ENCODE peak calls at places on chromosomes 12 and 14, in seven cellular contexts. E is A549, M is stomach, V is transverse colon, R is K562, Z is HepG2, B is tibial nerve. L is an unnamed sample.

GRCh38 chr12:52884526-52885293 is 20.2 kb downstream of the KRT8 start:
- DNase-seq in Z (peak), V (peak), M (peak), B (peak), R (peak), E (peak), L (peak)

GRCh38 chr12:69658203-69658602 is 40.9 kb downstream of the BEST3 start:
- DNase-seq in B (no peak), V (no peak), R (no peak), M (no peak), Z (no peak), E (no peak), L (no peak)

GRCh38 chr12:93684716-93685115 is 7.5 kb downstream of the CRADD start:
- DNase-seq in B (no peak), M (no peak), V (no peak), E (no peak), R (no peak), Z (no peak), L (no peak)

GRCh38 chr12:22121224-22121623 is 75.2 kb downstream of the CMAS start:
- DNase-seq in M (no peak), B (no peak), E (peak), V (peak), R (no peak), Z (peak), L (no peak)

GRCh38 chr14:102573591-102574046 is 18.8 kb upstream of the RCOR1 start:
- DNase-seq in Z (no peak), B (no peak), V (no peak), M (no peak), R (no peak), E (no peak), L (no peak)

GRCh38 chr12:7289743-7290142 is 14.1 kb upstream of the ACSM4 start:
- DNase-seq in E (peak), R (no peak), B (no peak), M (no peak), V (no peak), Z (no peak), L (no peak)

GRCh38 chr12:19482551-19483109 is 43.3 kb downstream of the AEBP2 start:
- DNase-seq in V (no peak), B (no peak), M (no peak), R (no peak), Z (no peak), E (no peak), L (no peak)

GRCh38 chr12:130764475-130765185 is 48.5 kb upstream of the RIMBP2 start:
- DNase-seq in B (no peak), E (peak), M (no peak), Z (no peak), R (peak), V (no peak), L (no peak)

GRCh38 chr12:64810831-64811230 is 13.6 kb upstream of the TBC1D30 start:
- DNase-seq in R (no peak), E (peak), B (no peak), V (no peak), Z (no peak), M (no peak), L (no peak)

GRCh38 chr12:120654656-120655055 is 14.2 kb downstream of the CABP1 start:
- DNase-seq in B (no peak), E (no peak), R (no peak), Z (no peak), V (peak), M (no peak), L (peak)

GRCh38 chr14:51597511-51597920 is 54.2 kb upstream of the FRMD6 start:
- DNase-seq in V (no peak), R (no peak), E (no peak), Z (no peak), M (no peak), B (no peak), L (no peak)

GRCh38 chr12:31117203-31118011 is 43.7 kb downstream of the DDX11 start:
- DNase-seq in Z (peak), R (peak), V (peak), E (peak), M (peak), B (no peak), L (peak)

GRCh38 chr12:106769078-106769477 is 5.4 kb upstream of the RIC8B start:
- DNase-seq in B (no peak), V (no peak), Z (peak), E (peak), M (no peak), R (no peak), L (no peak)

GRCh38 chr14:54854181-54854580 is 48.4 kb downstream of the GCH1 start:
- DNase-seq in B (no peak), V (no peak), R (no peak), Z (no peak), M (no peak), E (no peak), L (no peak)

GRCh38 chr14:71290960-71291466 is 383.8 kb downstream of the PCNX1 start:
- DNase-seq in Z (peak), B (no peak), R (no peak), V (peak), E (peak), M (no peak), L (no peak)

GRCh38 chr14:68995731-68996130 is 16.6 kb upstream of the ACTN1 start:
- DNase-seq in E (no peak), V (no peak), R (no peak), M (no peak), B (no peak), Z (no peak), L (no peak)

GRCh38 chr12:57479376-57480115 is at the start of gene ARHGAP9:
- DNase-seq in Z (no peak), E (no peak), R (no peak), V (no peak), M (no peak), B (no peak), L (no peak)

DNA sequence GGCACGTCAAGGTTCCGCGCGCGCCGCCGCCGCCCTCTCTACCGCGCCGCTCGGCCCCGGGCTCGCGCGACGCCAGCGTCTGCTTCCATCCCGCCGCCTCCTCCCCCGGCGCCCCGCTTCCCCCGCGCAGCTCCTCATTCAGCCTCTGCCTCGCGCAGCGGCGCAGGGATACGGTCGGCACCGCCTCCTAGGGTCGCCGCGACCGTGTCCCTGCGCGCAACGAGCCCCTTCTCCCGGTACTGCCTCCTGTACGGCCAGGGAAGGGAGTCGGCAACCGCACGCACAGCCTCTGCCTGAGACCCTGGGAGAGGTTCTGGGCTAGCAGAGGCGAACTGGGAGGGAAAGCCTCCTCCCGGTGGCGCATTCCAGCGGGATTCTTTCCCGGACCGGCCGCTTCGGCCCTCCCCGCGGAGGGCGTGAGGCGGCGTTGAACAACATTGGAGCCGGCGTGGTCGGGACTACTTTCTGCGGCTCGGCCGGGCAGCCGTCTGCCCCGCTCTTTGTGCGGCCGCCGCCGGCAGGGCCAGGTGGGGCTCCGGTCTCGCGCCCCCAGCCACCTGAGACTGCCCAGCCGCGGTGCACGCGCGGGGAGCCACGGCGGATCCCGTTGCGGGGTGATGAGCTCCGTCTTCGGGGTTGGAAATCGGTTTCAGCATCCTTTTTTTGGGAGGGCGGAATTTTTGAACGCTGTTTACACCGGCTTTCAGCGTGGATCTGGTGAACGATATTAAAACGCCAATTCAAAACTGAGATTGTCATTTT is at the start of gene LRP6:
- DNase-seq in V (peak), M (peak), Z (peak), E (peak), R (peak), B (peak), L (peak)
- TF ChIP-seq EP300 in V (no peak), M (no peak), Z (no peak), E (no peak), R (no peak), B (peak), L (no peak)

DNA sequence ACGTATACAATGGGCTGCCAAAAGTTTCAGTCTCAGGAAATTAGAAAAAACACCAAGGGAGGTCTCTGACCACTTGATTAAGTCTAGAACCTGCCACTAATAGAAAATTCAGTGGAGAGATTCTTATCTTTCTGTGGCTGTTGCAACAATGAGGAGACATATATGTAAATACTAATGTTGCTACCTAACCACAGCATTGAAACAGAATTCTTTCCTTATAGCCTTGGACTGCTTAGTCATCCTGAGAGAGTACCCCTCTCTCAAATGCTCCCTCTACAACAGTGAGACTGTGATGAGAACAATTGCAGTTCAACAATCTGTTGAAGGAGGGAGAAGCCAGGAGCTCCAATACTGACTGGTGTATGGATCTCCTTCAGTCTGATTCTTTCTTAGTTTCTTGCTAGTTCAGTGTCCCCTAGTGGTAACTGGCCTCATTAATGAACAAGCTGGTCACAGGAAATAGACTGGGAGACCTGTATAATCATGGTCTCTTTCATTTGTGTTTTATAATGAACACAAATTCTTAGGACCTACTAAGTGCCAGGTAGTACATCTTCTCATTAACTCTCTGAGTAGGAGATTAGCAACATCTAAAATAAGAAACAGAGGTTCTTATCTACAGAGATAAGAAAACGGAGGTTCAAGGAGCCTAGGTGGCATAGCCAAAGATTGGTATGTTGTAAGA is 164.5 kb downstream of the SLC38A4 start:
- DNase-seq in B (no peak), M (no peak), V (no peak), E (peak), R (no peak), Z (peak), L (no peak)
- H3K27ac ChIP-seq in B (peak), M (no peak), V (peak), E (peak), R (no peak), Z (peak), L (no peak)

GRCh38 chr12:630656-631632 is 32.3 kb downstream of the NINJ2 start:
- DNase-seq in M (peak), R (no peak), V (peak), E (no peak), Z (no peak), B (no peak), L (no peak)
- TF ChIP-seq POLR2A in M (no peak), R (no peak), V (peak), E (no peak), Z (no peak), B (peak), L (no peak)

DNA sequence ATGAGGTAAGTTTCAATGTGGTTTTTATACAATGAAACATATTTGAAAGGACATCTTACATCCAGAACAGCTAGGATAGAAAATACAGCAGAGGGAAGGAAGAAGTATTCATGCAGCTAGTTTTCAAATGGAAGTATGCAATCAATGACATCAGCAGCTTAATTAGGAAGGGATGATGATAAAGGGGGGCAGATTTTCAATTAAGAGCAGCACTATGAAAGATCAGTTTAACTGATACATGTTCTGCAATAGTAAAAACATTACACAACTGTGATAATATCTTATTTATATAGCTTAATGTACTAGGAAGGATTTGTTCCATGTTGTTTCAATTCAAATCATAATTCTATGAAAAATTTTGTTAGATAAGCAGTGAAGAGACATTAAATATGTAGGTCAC is 97.6 kb upstream of the KRAS start:
- DNase-seq in E (no peak), Z (no peak), R (no peak), B (no peak), M (no peak), V (no peak), L (no peak)
- TF ChIP-seq EP300 in E (no peak), Z (no peak), R (no peak), B (no peak), M (no peak), V (no peak), L (no peak)

DNA sequence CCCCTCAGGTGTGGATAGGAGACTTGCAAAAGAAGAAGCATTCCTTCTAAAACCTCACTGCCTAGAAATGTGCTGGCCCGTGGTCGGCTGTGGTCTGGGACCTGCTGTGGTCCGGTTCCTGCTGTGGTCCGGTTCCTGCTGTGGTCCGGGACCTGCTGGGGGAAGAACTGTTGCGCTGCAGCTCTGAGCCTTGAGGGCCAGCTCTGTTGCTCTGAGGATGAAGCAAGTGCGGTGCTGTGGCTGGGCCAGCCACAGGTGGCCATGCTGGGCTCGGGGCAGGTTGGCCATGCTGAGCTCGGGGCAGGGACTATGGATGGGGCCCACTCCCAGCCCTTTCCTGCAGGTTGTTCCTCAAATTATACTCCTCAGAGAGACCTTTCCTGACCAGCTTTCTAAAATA is 5.2 kb downstream of the NRXN3 start:
- DNase-seq in B (no peak), E (no peak), M (no peak), R (no peak), Z (no peak), V (no peak), L (no peak)
- H3K27ac ChIP-seq in B (no peak), E (no peak), M (no peak), R (no peak), Z (no peak), V (no peak), L (no peak)